ENCODE peak calls at places on chromosome X, in seven cellular contexts. K, Y, C, T, U, L and S are unnamed samples.

GRCh38 chrX:143472334-143472938 is 44.8 kb downstream of the SPANXN3 start:
- DNase-seq in K (no peak), Y (no peak), C (no peak), T (no peak), U (no peak), L (no peak), S (no peak)

GRCh38 chrX:129823115-129823514 is 20.6 kb downstream of the ZDHHC9 start:
- DNase-seq in K (no peak), Y (peak), C (peak), T (no peak), U (peak), L (no peak), S (peak)

GRCh38 chrX:17737707-17738001 is 361 bp downstream of the SCML1 start:
- DNase-seq in K (no peak), Y (no peak), C (no peak), T (peak), U (no peak), L (no peak), S (no peak)

GRCh38 chrX:1012678-1013300 is 199.7 kb downstream of the CRLF2 start:
- DNase-seq in K (no peak), Y (no peak), C (no peak), T (no peak), U (no peak), L (no peak), S (no peak)

GRCh38 chrX:111098874-111099273 is 2.9 kb downstream of the PAK3 start:
- DNase-seq in K (peak), Y (peak), C (peak), T (peak), U (peak), L (no peak), S (no peak)

GRCh38 chrX:22325091-22325490 is 52.4 kb downstream of the CBLL2 start:
- DNase-seq in K (no peak), Y (no peak), C (peak), T (no peak), U (no peak), L (no peak), S (peak)

GRCh38 chrX:72107320-72107719 is 24.4 kb downstream of the RTL5 start:
- DNase-seq in K (peak), Y (peak), C (peak), T (no peak), U (peak), L (no peak), S (peak)

GRCh38 chrX:78024349-78025108 is 55.1 kb upstream of the PGAM4 start:
- DNase-seq in K (peak), Y (peak), C (peak), T (no peak), U (peak), L (no peak), S (peak)

GRCh38 chrX:82945332-82945731 is 562.8 kb upstream of the POU3F4 start:
- DNase-seq in K (no peak), Y (peak), C (no peak), T (no peak), U (no peak), L (no peak), S (no peak)

GRCh38 chrX:13658602-13659001 is 5.7 kb downstream of the TCEANC start:
- DNase-seq in K (no peak), Y (peak), C (peak), T (peak), U (no peak), L (no peak), S (peak)

GRCh38 chrX:39752820-39753219 is 344.9 kb downstream of the BCOR start:
- DNase-seq in K (no peak), Y (no peak), C (peak), T (no peak), U (no peak), L (no peak), S (peak)

GRCh38 chrX:45134303-45134702 is 66.4 kb downstream of the DIPK2B start:
- DNase-seq in K (no peak), Y (no peak), C (no peak), T (no peak), U (no peak), L (no peak), S (no peak)

GRCh38 chrX:155956649-155957048 is 40.8 kb upstream of the IL9R start:
- DNase-seq in K (no peak), Y (no peak), C (no peak), T (no peak), U (no peak), L (no peak), S (no peak)

GRCh38 chrX:103847174-103847870 is 15.3 kb upstream of the RAB9B start:
- DNase-seq in K (no peak), Y (no peak), C (peak), T (no peak), U (no peak), L (no peak), S (no peak)

GRCh38 chrX:133985164-133986007 is at the start of gene GPC3:
- DNase-seq in K (peak), Y (peak), C (peak), T (no peak), U (peak), L (peak), S (peak)

GRCh38 chrX:39975094-39975865 is 122.5 kb downstream of the BCOR start:
- DNase-seq in K (no peak), Y (peak), C (no peak), T (no peak), U (peak), L (no peak), S (no peak)

GRCh38 chrX:38375888-38376287 is 23.5 kb downstream of the OTC start:
- DNase-seq in K (no peak), Y (peak), C (no peak), T (no peak), U (no peak), L (no peak), S (peak)

GRCh38 chrX:41391606-41392005 is 55.5 kb upstream of the NYX start:
- DNase-seq in K (no peak), Y (no peak), C (no peak), T (no peak), U (no peak), L (no peak), S (no peak)

GRCh38 chrX:71992711-71993110 is 82.1 kb downstream of the NHSL2 start:
- DNase-seq in K (no peak), Y (no peak), C (no peak), T (no peak), U (no peak), L (no peak), S (no peak)

GRCh38 chrX:113522814-113523213 is 682.2 kb upstream of the AMOT start:
- DNase-seq in K (no peak), Y (no peak), C (no peak), T (no peak), U (no peak), L (no peak), S (no peak)

GRCh38 chrX:153638436-153639176 is 8.4 kb upstream of the DUSP9 start:
- DNase-seq in K (no peak), Y (no peak), C (no peak), T (no peak), U (no peak), L (no peak), S (no peak)

GRCh38 chrX:153649915-153650782 is 3.1 kb downstream of the DUSP9 start:
- DNase-seq in K (peak), Y (no peak), C (no peak), T (no peak), U (no peak), L (no peak), S (no peak)

DNA sequence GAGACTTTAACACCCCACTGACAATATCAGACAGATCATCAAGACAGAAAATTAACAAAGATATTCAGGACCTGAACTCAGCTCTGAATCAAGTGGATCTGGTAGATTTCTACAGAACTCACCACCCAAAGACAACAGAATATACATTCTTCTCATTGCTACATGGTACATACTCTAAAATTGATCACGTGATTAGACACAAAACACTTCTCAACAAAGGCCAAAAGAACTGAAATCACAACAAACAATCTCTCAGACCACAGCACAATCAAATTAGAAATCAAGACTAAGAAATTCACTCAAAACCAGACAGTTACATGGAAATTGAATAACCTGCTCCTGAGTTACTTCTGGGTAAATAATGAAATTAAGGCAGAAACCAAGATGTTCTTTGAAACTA is 49.6 kb downstream of the DACH2 start:
- DNase-seq in K (no peak), Y (no peak), C (no peak), T (no peak), U (no peak), L (no peak), S (no peak)
- H2BK120ac ChIP-seq in K (no peak), Y (no peak), C (no peak), T (no peak), U (no peak), L (no peak), S (no peak)

GRCh38 chrX:47706575-47706974 is 47.6 kb upstream of the UXT start:
- DNase-seq in K (no peak), Y (no peak), C (peak), T (no peak), U (peak), L (no peak), S (no peak)

GRCh38 chrX:47707031-47707780 is 48.2 kb upstream of the UXT start:
- DNase-seq in K (no peak), Y (no peak), C (no peak), T (no peak), U (no peak), L (no peak), S (no peak)

GRCh38 chrX:47704736-47705135 is 45.8 kb upstream of the UXT start:
- DNase-seq in K (no peak), Y (no peak), C (no peak), T (no peak), U (peak), L (no peak), S (no peak)
- H2BK120ac ChIP-seq in K (no peak), Y (no peak), C (no peak), T (no peak), U (no peak), L (no peak), S (no peak)

DNA sequence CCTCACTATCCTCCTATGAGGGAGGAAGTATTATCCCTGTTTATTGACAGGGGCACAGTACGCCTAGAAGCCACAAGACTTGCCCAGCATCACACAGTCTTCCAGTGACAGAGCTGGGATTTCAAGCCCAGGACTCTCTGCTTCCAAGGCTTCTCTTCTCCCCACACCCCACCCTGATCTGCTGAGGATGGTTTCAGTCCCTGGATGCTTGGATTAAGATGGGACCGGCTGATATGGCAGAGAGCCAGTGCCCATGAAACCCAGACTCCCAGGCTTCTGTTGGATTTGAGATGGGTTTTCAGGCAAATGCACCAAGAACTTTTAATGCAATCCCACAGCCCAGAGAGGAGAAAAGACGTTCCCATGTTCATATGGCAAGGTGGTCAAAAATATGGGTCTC is 23.2 kb downstream of the EFNB1 start:
- DNase-seq in K (no peak), Y (no peak), C (no peak), T (no peak), U (no peak), L (no peak), S (no peak)
- H2BK120ac ChIP-seq in K (no peak), Y (no peak), C (no peak), T (no peak), U (no peak), L (no peak), S (no peak)

GRCh38 chrX:12614266-12614665 is 176.9 kb upstream of the PRPS2 start:
- DNase-seq in K (no peak), Y (no peak), C (no peak), T (no peak), U (no peak), L (no peak), S (no peak)
- H2BK120ac ChIP-seq in K (no peak), Y (no peak), C (no peak), T (no peak), U (no peak), L (no peak), S (no peak)

DNA sequence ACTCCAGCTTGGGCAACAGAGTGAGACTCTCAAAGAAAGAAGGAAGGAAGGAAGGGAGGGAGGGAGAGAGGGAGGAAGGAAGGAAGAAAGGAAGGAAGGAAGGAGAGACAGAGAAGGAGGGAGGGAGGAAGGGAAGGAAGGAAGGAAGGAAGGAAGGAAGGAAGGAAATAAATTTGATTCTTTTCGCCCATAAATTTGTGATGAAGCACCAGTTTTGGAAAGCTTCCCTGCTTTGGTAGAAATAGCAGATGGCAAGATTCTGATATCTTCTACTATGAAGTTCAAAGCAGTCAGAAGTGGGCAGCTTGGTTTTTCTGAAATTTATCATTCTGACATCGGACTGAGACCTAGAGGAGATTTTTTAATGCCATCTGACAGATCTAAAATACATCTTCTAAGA is 11.7 kb upstream of the GYG2 start:
- DNase-seq in K (no peak), Y (no peak), C (no peak), T (no peak), U (no peak), L (no peak), S (no peak)
- H2BK120ac ChIP-seq in K (no peak), Y (no peak), C (no peak), T (no peak), U (no peak), L (no peak), S (no peak)

GRCh38 chrX:141902366-141902765 is 1.3 kb upstream of the MAGEC1 start:
- DNase-seq in K (no peak), Y (peak), C (no peak), T (no peak), U (no peak), L (no peak), S (no peak)
- H2BK120ac ChIP-seq in K (no peak), Y (no peak), C (no peak), T (no peak), U (no peak), L (no peak), S (no peak)

GRCh38 chrX:96924581-96924980 is 40.9 kb downstream of the RPA4 start:
- DNase-seq in K (no peak), Y (no peak), C (no peak), T (no peak), U (no peak), L (no peak), S (no peak)

GRCh38 chrX:96919672-96920071 is 36.0 kb downstream of the RPA4 start:
- DNase-seq in K (no peak), Y (no peak), C (no peak), T (no peak), U (no peak), L (no peak), S (no peak)

DNA sequence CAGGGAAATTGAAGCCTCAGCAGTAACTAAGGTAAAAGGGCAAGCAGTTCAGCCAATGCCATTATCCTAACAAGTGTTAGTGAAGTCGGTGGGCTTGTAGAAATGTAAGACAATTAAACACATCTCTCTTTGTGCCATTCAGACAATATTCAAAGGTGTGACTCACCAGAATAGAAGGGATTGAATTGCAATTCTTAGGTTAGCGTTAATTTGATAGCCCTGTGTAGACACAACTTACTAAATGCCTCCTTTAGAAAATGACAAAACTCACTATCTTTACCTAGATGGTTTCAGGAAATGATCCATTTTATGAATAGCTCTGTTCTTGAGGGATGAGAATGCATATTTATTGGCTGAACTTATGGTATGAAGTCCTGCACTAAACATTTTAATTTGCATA is 35.2 kb downstream of the RPA4 start:
- DNase-seq in K (no peak), Y (no peak), C (no peak), T (no peak), U (no peak), L (no peak), S (no peak)
- H2BK120ac ChIP-seq in K (no peak), Y (no peak), C (no peak), T (no peak), U (no peak), L (no peak), S (no peak)

GRCh38 chrX:7168366-7168765 is 20.4 kb upstream of the PUDP start:
- DNase-seq in K (no peak), Y (no peak), C (no peak), T (no peak), U (no peak), L (no peak), S (no peak)
- H2BK120ac ChIP-seq in K (no peak), Y (no peak), C (no peak), T (no peak), U (no peak), L (no peak), S (no peak)